ENCODE peak calls at places on chromosomes 5 and 9, in seven cellular contexts. One of them, this sample, is unnamed.
A peak's percentile ranks its signal among the peaks of the same experiment; 100 is the strongest.

GRCh38 chr5:112417931-112418358 is 1.1 kb downstream of the EPB41L4A start:
- DNase-seq in uterus: peak; percentile 21
- DNase-seq in GM12878: peak; percentile 11
- DNase-seq in heart left ventricle: peak; percentile 69
- DNase-seq in tibial nerve: no peak
- DNase-seq in transverse colon: peak; percentile 50
- DNase-seq in suprapubic skin: peak; percentile 76
- DNase-seq in this sample: peak; percentile 70

GRCh38 chr5:111266491-111266890 is 42.3 kb downstream of the CAMK4 start:
- DNase-seq in uterus: no peak
- DNase-seq in GM12878: no peak
- DNase-seq in heart left ventricle: no peak
- DNase-seq in tibial nerve: no peak
- DNase-seq in transverse colon: no peak
- DNase-seq in suprapubic skin: no peak
- DNase-seq in this sample: no peak

GRCh38 chr9:111236337-111236736 is 93.7 kb downstream of the OR2K2 start:
- DNase-seq in uterus: no peak
- DNase-seq in GM12878: no peak
- DNase-seq in heart left ventricle: no peak
- DNase-seq in tibial nerve: no peak
- DNase-seq in transverse colon: no peak
- DNase-seq in suprapubic skin: no peak
- DNase-seq in this sample: no peak

GRCh38 chr5:180799902-180800801 is 2.5 kb downstream of the MGAT1 start:
- DNase-seq in uterus: no peak
- DNase-seq in GM12878: no peak
- DNase-seq in heart left ventricle: no peak
- DNase-seq in tibial nerve: no peak
- DNase-seq in transverse colon: no peak
- DNase-seq in suprapubic skin: no peak
- DNase-seq in this sample: no peak

GRCh38 chr9:136379003-136379287 is 5.5 kb upstream of the CARD9 start:
- DNase-seq in uterus: no peak
- DNase-seq in GM12878: no peak
- DNase-seq in heart left ventricle: no peak
- DNase-seq in tibial nerve: no peak
- DNase-seq in transverse colon: no peak
- DNase-seq in suprapubic skin: no peak
- DNase-seq in this sample: no peak

GRCh38 chr9:73118898-73119554 is 32.6 kb upstream of the ANXA1 start:
- DNase-seq in uterus: no peak
- DNase-seq in GM12878: no peak
- DNase-seq in heart left ventricle: no peak
- DNase-seq in tibial nerve: no peak
- DNase-seq in transverse colon: no peak
- DNase-seq in suprapubic skin: no peak
- DNase-seq in this sample: no peak

GRCh38 chr9:127539982-127540663 is 72.0 kb upstream of the STXBP1 start:
- DNase-seq in uterus: no peak
- DNase-seq in GM12878: no peak
- DNase-seq in heart left ventricle: no peak
- DNase-seq in tibial nerve: no peak
- DNase-seq in transverse colon: no peak
- DNase-seq in suprapubic skin: no peak
- DNase-seq in this sample: no peak

GRCh38 chr5:145859451-145859850 is 13.4 kb downstream of the GRXCR2 start:
- DNase-seq in uterus: no peak
- DNase-seq in GM12878: no peak
- DNase-seq in heart left ventricle: no peak
- DNase-seq in tibial nerve: no peak
- DNase-seq in transverse colon: no peak
- DNase-seq in suprapubic skin: no peak
- DNase-seq in this sample: peak; percentile 75

GRCh38 chr9:5375091-5375490 is 35.4 kb upstream of the RLN1 start:
- DNase-seq in uterus: no peak
- DNase-seq in GM12878: no peak
- DNase-seq in heart left ventricle: no peak
- DNase-seq in tibial nerve: no peak
- DNase-seq in transverse colon: no peak
- DNase-seq in suprapubic skin: no peak
- DNase-seq in this sample: no peak

GRCh38 chr5:11062379-11062778 is 301.3 kb upstream of the DAP start:
- DNase-seq in uterus: no peak
- DNase-seq in GM12878: no peak
- DNase-seq in heart left ventricle: no peak
- DNase-seq in tibial nerve: no peak
- DNase-seq in transverse colon: no peak
- DNase-seq in suprapubic skin: no peak
- DNase-seq in this sample: no peak

GRCh38 chr5:97838214-97838613 is 655.2 kb upstream of the RIOK2 start:
- DNase-seq in uterus: no peak
- DNase-seq in GM12878: peak; percentile 58
- DNase-seq in heart left ventricle: no peak
- DNase-seq in tibial nerve: no peak
- DNase-seq in transverse colon: no peak
- DNase-seq in suprapubic skin: no peak
- DNase-seq in this sample: no peak

GRCh38 chr5:82396871-82397514 is 118.8 kb upstream of the RPS23 start:
- DNase-seq in uterus: peak; percentile 85
- DNase-seq in GM12878: no peak
- DNase-seq in heart left ventricle: peak; percentile 80
- DNase-seq in tibial nerve: peak; percentile 61
- DNase-seq in transverse colon: peak; percentile 47
- DNase-seq in suprapubic skin: no peak
- DNase-seq in this sample: peak; percentile 73

GRCh38 chr9:88989961-88990570 is 1.2 kb upstream of the S1PR3 start:
- DNase-seq in uterus: no peak
- DNase-seq in GM12878: no peak
- DNase-seq in heart left ventricle: no peak
- DNase-seq in tibial nerve: no peak
- DNase-seq in transverse colon: no peak
- DNase-seq in suprapubic skin: no peak
- DNase-seq in this sample: no peak

GRCh38 chr5:132666310-132667123 is 7.3 kb upstream of the IL4 start:
- DNase-seq in uterus: no peak
- DNase-seq in GM12878: no peak
- DNase-seq in heart left ventricle: no peak
- DNase-seq in tibial nerve: no peak
- DNase-seq in transverse colon: no peak
- DNase-seq in suprapubic skin: no peak
- DNase-seq in this sample: no peak

GRCh38 chr5:172952034-172952511 is 7.2 kb upstream of the RPL26L1 start:
- DNase-seq in uterus: no peak
- DNase-seq in GM12878: no peak
- DNase-seq in heart left ventricle: no peak
- DNase-seq in tibial nerve: no peak
- DNase-seq in transverse colon: no peak
- DNase-seq in suprapubic skin: no peak
- DNase-seq in this sample: no peak
- H3K27ac ChIP-seq in uterus: peak overlapping the region; percentile 41
- H3K27ac ChIP-seq in GM12878: no peak overlapping the region
- H3K27ac ChIP-seq in heart left ventricle: no peak overlapping the region
- H3K27ac ChIP-seq in tibial nerve: no peak overlapping the region
- H3K27ac ChIP-seq in transverse colon: no peak overlapping the region
- H3K27ac ChIP-seq in suprapubic skin: no peak overlapping the region
- H3K27ac ChIP-seq in this sample: no peak overlapping the region

DNA sequence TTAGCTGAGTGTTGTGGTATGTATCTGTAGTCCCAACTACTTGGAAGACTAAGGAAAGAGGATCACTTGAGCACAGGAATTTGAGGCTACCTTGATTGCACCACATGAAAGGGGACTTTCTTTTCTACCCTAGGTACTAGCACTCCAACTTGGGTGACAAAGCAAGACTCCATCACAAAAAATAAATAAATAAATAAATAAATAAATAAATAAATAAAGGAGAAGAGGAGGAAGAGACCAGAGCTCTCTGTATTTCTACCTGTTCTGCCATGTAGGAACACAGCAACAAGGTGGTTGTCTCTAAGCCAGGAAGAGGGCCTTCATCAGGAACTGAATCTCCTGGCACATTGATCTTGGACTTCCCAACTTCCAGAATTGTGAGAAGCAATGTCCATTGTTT is 118.6 kb downstream of the HMHB1 start:
- DNase-seq in uterus: no peak
- DNase-seq in GM12878: no peak
- DNase-seq in heart left ventricle: no peak
- DNase-seq in tibial nerve: no peak
- DNase-seq in transverse colon: no peak
- DNase-seq in suprapubic skin: no peak
- DNase-seq in this sample: no peak
- TF ChIP-seq POLR2A in uterus: no peak
- TF ChIP-seq POLR2A in GM12878: no peak
- TF ChIP-seq POLR2A in heart left ventricle: no peak
- TF ChIP-seq POLR2A in tibial nerve: no peak
- TF ChIP-seq POLR2A in transverse colon: no peak
- TF ChIP-seq POLR2A in suprapubic skin: no peak
- TF ChIP-seq POLR2A in this sample: no peak

DNA sequence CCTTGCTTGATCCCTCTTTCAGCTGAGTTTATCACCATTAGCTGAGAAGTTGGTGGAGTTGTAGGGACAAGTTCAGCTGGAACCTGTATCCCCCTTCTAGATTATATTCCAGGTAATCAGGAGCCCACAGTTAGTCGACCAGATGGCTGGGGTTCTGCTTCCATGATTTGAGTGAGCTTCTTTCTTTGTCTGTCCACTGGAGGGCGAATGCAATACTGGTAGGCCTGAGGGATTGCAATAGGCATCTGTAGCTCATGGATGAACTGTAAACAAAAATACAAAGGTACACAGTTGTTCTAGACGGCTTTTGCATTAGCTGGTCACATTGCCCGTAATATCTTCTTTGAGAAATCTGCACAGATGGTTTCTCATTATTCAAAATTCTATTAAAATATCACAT is 88.9 kb downstream of the PCSK5 start:
- DNase-seq in uterus: no peak
- DNase-seq in GM12878: no peak
- DNase-seq in heart left ventricle: no peak
- DNase-seq in tibial nerve: no peak
- DNase-seq in transverse colon: no peak
- DNase-seq in suprapubic skin: no peak
- DNase-seq in this sample: no peak
- TF ChIP-seq CTCF in uterus: no peak
- TF ChIP-seq CTCF in GM12878: no peak
- TF ChIP-seq CTCF in heart left ventricle: no peak
- TF ChIP-seq CTCF in tibial nerve: no peak
- TF ChIP-seq CTCF in transverse colon: peak; percentile 18
- TF ChIP-seq CTCF in suprapubic skin: no peak
- TF ChIP-seq CTCF in this sample: no peak

DNA sequence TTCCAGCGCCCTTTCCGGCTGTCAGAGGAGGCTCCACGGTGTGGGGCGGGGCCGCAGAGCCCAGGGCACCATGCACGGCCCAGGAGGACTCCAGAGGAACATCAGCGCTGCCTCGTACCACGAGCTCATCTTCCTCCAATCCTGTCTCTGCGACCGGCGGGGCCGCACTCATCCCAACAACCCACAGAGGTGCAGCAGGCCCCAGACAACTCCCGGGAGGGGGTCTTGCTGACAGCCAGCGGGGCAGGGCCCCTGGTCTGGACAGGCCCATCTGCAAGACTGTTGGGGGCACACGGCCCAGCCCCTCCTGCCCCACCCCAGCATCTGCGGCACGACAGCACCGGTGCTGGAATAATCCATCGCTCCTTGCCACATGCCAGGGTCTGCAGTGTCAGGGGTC is 88.8 kb downstream of the OLFM1 start:
- DNase-seq in uterus: no peak
- DNase-seq in GM12878: no peak
- DNase-seq in heart left ventricle: no peak
- DNase-seq in tibial nerve: no peak
- DNase-seq in transverse colon: no peak
- DNase-seq in suprapubic skin: no peak
- DNase-seq in this sample: no peak
- H3K27ac ChIP-seq in uterus: no peak overlapping the region
- H3K27ac ChIP-seq in GM12878: no peak overlapping the region
- H3K27ac ChIP-seq in heart left ventricle: no peak overlapping the region
- H3K27ac ChIP-seq in tibial nerve: no peak overlapping the region
- H3K27ac ChIP-seq in transverse colon: no peak overlapping the region
- H3K27ac ChIP-seq in suprapubic skin: no peak overlapping the region
- H3K27ac ChIP-seq in this sample: no peak overlapping the region

GRCh38 chr9:131601683-131602181 is 56.4 kb downstream of the PRRT1B start:
- DNase-seq in uterus: no peak
- DNase-seq in GM12878: no peak
- DNase-seq in heart left ventricle: no peak
- DNase-seq in tibial nerve: no peak
- DNase-seq in transverse colon: no peak
- DNase-seq in suprapubic skin: no peak
- DNase-seq in this sample: peak; percentile 69

GRCh38 chr9:131594906-131595675 is 49.8 kb downstream of the PRRT1B start:
- DNase-seq in uterus: no peak
- DNase-seq in GM12878: no peak
- DNase-seq in heart left ventricle: peak; percentile 40
- DNase-seq in tibial nerve: no peak
- DNase-seq in transverse colon: no peak
- DNase-seq in suprapubic skin: no peak
- DNase-seq in this sample: no peak

GRCh38 chr9:131597246-131597645 is 51.9 kb downstream of the PRRT1B start:
- DNase-seq in uterus: no peak
- DNase-seq in GM12878: no peak
- DNase-seq in heart left ventricle: no peak
- DNase-seq in tibial nerve: no peak
- DNase-seq in transverse colon: no peak
- DNase-seq in suprapubic skin: no peak
- DNase-seq in this sample: no peak

GRCh38 chr9:131595771-131596743 is 50.7 kb downstream of the PRRT1B start:
- DNase-seq in uterus: no peak
- DNase-seq in GM12878: no peak
- DNase-seq in heart left ventricle: no peak
- DNase-seq in tibial nerve: no peak
- DNase-seq in transverse colon: no peak
- DNase-seq in suprapubic skin: no peak
- DNase-seq in this sample: no peak

GRCh38 chr9:131598121-131598520 is 52.8 kb downstream of the PRRT1B start:
- DNase-seq in uterus: no peak
- DNase-seq in GM12878: no peak
- DNase-seq in heart left ventricle: peak; percentile 79
- DNase-seq in tibial nerve: peak; percentile 19
- DNase-seq in transverse colon: peak; percentile 37
- DNase-seq in suprapubic skin: peak; percentile 86
- DNase-seq in this sample: peak; percentile 46
- TF ChIP-seq POLR2A in uterus: no peak
- TF ChIP-seq POLR2A in GM12878: no peak
- TF ChIP-seq POLR2A in heart left ventricle: no peak
- TF ChIP-seq POLR2A in tibial nerve: no peak
- TF ChIP-seq POLR2A in transverse colon: no peak
- TF ChIP-seq POLR2A in suprapubic skin: no peak
- TF ChIP-seq POLR2A in this sample: no peak

DNA sequence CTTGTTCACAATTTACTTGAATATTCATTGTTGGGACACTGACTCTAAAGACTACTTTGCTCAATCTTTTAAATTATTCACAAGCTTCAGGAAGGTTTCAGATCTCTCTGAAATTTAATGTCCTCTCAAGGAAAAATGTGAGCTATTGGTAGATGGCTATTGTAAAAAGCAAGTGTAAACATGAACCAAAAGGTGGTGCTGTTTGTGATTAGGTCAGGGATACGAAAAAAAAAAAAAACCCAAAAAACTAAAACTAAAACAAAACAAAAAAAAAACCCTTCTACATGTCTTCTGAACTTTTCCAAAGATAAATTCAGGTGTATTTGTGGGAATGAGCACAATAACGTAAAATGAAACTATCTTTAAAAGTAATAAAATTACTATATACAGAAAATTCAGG is 193.8 kb downstream of the SLF1 start:
- DNase-seq in uterus: no peak
- DNase-seq in GM12878: no peak
- DNase-seq in heart left ventricle: no peak
- DNase-seq in tibial nerve: no peak
- DNase-seq in transverse colon: no peak
- DNase-seq in suprapubic skin: no peak
- DNase-seq in this sample: no peak
- TF ChIP-seq CTCF in uterus: no peak
- TF ChIP-seq CTCF in GM12878: no peak
- TF ChIP-seq CTCF in heart left ventricle: no peak
- TF ChIP-seq CTCF in tibial nerve: no peak
- TF ChIP-seq CTCF in transverse colon: no peak
- TF ChIP-seq CTCF in suprapubic skin: no peak
- TF ChIP-seq CTCF in this sample: no peak